ENCODE peak calls at places on chromosome 5, in six cellular contexts. S is HCT116; E is CD4-positive, alpha-beta memory T cell; B is psoas muscle; M is effector memory CD4-positive, alpha-beta T cell; Y is suprapubic skin. T is an unnamed sample.

GRCh38 chr5:81156732-81157131 is 76.4 kb upstream of the CKMT2 start:
- DNase-seq in B (no peak), M (no peak), Y (no peak), E (no peak), S (no peak), T (no peak)

GRCh38 chr5:137415231-137415681 is 83.9 kb downstream of the SPOCK1 start:
- DNase-seq in S (no peak), Y (no peak), E (no peak), M (no peak), B (no peak), T (peak; percentile 56)

GRCh38 chr5:172455511-172456061 is 1.3 kb upstream of the SH3PXD2B start:
- DNase-seq in E (no peak), Y (no peak), M (no peak), S (no peak), B (no peak), T (peak; percentile 96)

GRCh38 chr5:116032094-116032517 is at the start of gene ARL14EPL:
- DNase-seq in Y (no peak), S (peak; percentile 99), M (no peak), E (no peak), B (peak; percentile 65), T (peak; percentile 90)

GRCh38 chr5:53874409-53874808 is 314.0 kb downstream of the NDUFS4 start:
- DNase-seq in S (no peak), M (no peak), B (no peak), E (no peak), Y (no peak), T (peak; percentile 89)

GRCh38 chr5:138212828-138213160 is 329 bp downstream of the CDC23 start:
- DNase-seq in B (no peak), E (no peak), S (no peak), M (no peak), Y (no peak), T (peak; percentile 19)

GRCh38 chr5:14243768-14244167 is 100.6 kb downstream of the TRIO start:
- DNase-seq in E (no peak), S (no peak), Y (no peak), M (no peak), B (no peak), T (no peak)

GRCh38 chr5:151434570-151435237 is 12.7 kb upstream of the SLC36A1 start:
- DNase-seq in B (no peak), E (no peak), Y (no peak), M (no peak), S (no peak), T (no peak)

GRCh38 chr5:151902215-151902614 is 22.4 kb downstream of the GLRA1 start:
- DNase-seq in S (no peak), M (no peak), Y (no peak), E (no peak), B (no peak), T (no peak)

GRCh38 chr5:86807046-86807712 is 189.4 kb downstream of the COX7C start:
- DNase-seq in B (no peak), Y (no peak), M (no peak), E (no peak), S (no peak), T (no peak)

GRCh38 chr5:67215592-67216471 is 19.2 kb upstream of the CD180 start:
- DNase-seq in S (no peak), Y (peak; percentile 86), E (peak; percentile 80), B (peak; percentile 90), M (peak; percentile 61), T (no peak)

GRCh38 chr5:169757016-169757415 is 119.9 kb downstream of the DOCK2 start:
- DNase-seq in S (no peak), Y (no peak), M (no peak), B (no peak), E (no peak), T (no peak)

GRCh38 chr5:8391916-8392315 is 523.0 kb downstream of the MTRR start:
- DNase-seq in Y (no peak), B (no peak), S (no peak), E (no peak), M (no peak), T (no peak)

GRCh38 chr5:176994460-176995121 is 12.0 kb downstream of the UIMC1 start:
- DNase-seq in E (no peak), S (no peak), B (no peak), M (no peak), Y (no peak), T (no peak)

GRCh38 chr5:14729448-14730385 is 65.2 kb downstream of the OTULIN start:
- DNase-seq in B (no peak), M (no peak), E (no peak), Y (no peak), S (no peak), T (no peak)

GRCh38 chr5:65927497-65928340 is 1.3 kb downstream of the ERBIN start:
- DNase-seq in B (no peak), S (no peak), E (peak; percentile 34), Y (no peak), M (peak; percentile 1), T (peak; percentile 28)

GRCh38 chr5:55540525-55540924 is 5.8 kb upstream of the PLPP1 start:
- DNase-seq in B (no peak), E (no peak), Y (no peak), M (no peak), S (no peak), T (no peak)
- H3K4me3 ChIP-seq in B (no peak overlapping the region), E (no peak overlapping the region), Y (no peak overlapping the region), M (no peak overlapping the region), S (no peak overlapping the region), T (no peak overlapping the region)

GRCh38 chr5:178384815-178385471 is 152.3 kb upstream of the PHYKPL start:
- DNase-seq in B (no peak), S (no peak), M (no peak), E (no peak), Y (no peak), T (no peak)
- H3K9me3 ChIP-seq in B (no peaks in the 10 kb centered on the region), S (no peaks in the 10 kb centered on the region), M (no peaks in the 10 kb centered on the region), E (no peaks in the 10 kb centered on the region), Y (no peaks in the 10 kb centered on the region), T (no peaks in the 10 kb centered on the region)

DNA sequence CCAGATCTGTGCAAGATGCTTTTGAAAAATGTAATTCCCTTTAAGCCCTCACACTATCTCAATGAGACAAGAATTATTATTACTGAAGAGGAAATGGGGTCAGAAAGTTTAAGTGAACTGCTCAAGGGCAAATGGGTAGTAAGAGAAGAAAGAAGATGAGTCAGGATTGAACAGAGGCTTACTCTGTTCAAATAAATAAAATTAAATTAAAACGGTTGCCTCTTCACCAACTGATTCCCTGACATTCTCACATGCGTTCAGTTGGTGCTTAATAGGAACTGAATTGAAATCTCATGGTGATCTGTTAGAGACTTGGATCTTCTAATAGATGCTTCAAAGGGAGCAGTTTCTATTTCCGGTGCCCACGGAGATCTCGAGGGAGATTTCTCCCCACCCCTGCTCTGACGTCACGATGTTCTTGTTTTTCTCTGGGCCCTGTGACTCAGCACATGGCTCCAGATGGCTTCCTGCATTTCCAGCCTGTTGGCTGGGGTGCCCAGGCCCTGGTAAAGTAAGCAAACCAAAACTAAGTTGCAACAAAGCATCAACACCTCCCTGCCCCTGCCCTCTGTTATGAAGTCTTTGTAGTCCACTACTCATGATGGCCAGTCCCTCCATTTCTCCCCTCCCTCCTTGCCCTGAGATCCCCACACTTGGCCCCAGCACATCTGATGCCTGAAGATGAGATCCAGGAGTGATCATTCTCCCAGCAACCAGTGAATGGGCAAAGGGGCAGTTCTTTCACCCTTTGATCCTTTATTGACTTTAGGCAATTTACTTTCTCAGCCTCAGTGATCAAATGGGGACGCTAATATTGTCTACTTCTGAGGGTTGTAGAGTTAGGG is 106.1 kb upstream of the CPEB4 start:
- DNase-seq in M (peak; percentile 59), B (peak; percentile 92), E (peak; percentile 73), S (no peak), Y (peak; percentile 84), T (peak; percentile 96)
- H3K4me3 ChIP-seq in M (no peak overlapping the region), B (no peak overlapping the region), E (no peak overlapping the region), S (no peak overlapping the region), Y (no peak overlapping the region), T (peak overlapping the region; percentile 7)

GRCh38 chr5:141412853-141413539 is at the start of gene PCDHGA10:
- DNase-seq in S (peak; percentile 71), Y (no peak), M (peak; percentile 28), B (peak; percentile 69), E (peak; percentile 61), T (peak; percentile 32)

GRCh38 chr5:141413540-141414069 is 818 bp downstream of the PCDHGA10 start:
- DNase-seq in M (no peak), Y (no peak), B (no peak), E (no peak), S (peak; percentile 7), T (no peak)

GRCh38 chr5:141411575-141411974 is 1.2 kb upstream of the PCDHGA10 start:
- DNase-seq in B (no peak), M (no peak), E (no peak), Y (no peak), S (no peak), T (no peak)

DNA sequence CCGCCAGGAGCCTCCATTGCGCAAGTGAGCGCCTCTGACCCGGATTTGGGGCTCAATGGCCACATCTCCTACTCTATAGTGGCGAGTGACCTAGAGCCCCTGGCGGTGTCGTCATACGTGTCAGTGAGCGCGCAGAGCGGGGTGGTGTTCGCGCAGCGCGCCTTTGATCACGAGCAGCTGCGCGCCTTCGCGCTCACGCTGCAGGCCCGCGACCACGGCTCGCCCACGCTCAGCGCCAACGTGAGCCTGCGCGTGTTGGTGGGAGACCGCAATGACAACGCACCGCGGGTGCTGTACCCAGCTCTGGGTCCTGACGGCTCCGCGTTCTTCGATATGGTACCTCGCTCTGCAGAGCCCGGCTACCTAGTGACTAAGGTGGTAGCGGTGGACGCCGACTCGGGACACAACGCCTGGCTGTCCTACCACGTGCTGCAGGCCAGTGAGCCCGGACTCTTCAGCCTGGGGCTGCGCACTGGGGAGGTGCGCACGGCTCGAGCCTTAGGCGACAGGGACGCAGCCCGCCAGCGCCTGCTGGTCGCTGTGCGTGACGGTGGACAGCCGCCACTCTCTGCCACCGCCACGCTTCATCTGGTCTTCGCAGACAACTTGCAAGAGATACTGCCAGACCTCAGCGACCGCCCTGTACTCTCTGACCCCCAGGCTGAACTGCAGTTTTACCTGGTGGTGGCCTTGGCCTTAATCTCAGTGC is 1.9 kb downstream of the PCDHGB6 start:
- DNase-seq in E (no peak), S (no peak), B (no peak), Y (no peak), M (no peak), T (no peak)
- H3K9me3 ChIP-seq in E (no peaks in the 10 kb centered on the region), S (no peaks in the 10 kb centered on the region), B (peaks cover 7% of the 10 kb centered on the region), Y (peaks cover 58% of the 10 kb centered on the region), M (peaks cover 3% of the 10 kb centered on the region), T (no peaks in the 10 kb centered on the region)

GRCh38 chr5:153237671-153238332 is 252.7 kb upstream of the GRIA1 start:
- DNase-seq in Y (no peak), E (no peak), M (no peak), B (no peak), S (no peak), T (no peak)
- H3K4me3 ChIP-seq in Y (no peak overlapping the region), E (no peak overlapping the region), M (no peak overlapping the region), B (no peak overlapping the region), S (no peak overlapping the region), T (no peak overlapping the region)

T was measured in MG63.